ENCODE peak calls at places on chromosomes 11 and 22, in ten cellular contexts. One of them, this sample, is unnamed.

GRCh38 chr11:130420478-130421198 is 7.8 kb downstream of the ADAMTS8 start:
- DNase-seq in IMR-90: peak
- DNase-seq in Peyer's patch: no peak
- DNase-seq in transverse colon: no peak
- DNase-seq in stomach: peak
- DNase-seq in ovary: no peak
- DNase-seq in breast epithelium: no peak
- DNase-seq in endothelial cell of umbilical vein: no peak
- DNase-seq in tibial nerve: no peak
- DNase-seq in heart left ventricle: no peak
- DNase-seq in this sample: no peak

GRCh38 chr11:63761173-63761572 is 7.4 kb downstream of the ZFTA start:
- DNase-seq in ovary: no peak
- DNase-seq in IMR-90: no peak
- DNase-seq in tibial nerve: no peak
- DNase-seq in stomach: no peak
- DNase-seq in transverse colon: no peak
- DNase-seq in heart left ventricle: no peak
- DNase-seq in Peyer's patch: no peak
- DNase-seq in endothelial cell of umbilical vein: no peak
- DNase-seq in breast epithelium: no peak
- DNase-seq in this sample: no peak

GRCh38 chr22:38088723-38089473 is 4.9 kb upstream of the SLC16A8 start:
- DNase-seq in Peyer's patch: no peak
- DNase-seq in transverse colon: no peak
- DNase-seq in endothelial cell of umbilical vein: no peak
- DNase-seq in stomach: no peak
- DNase-seq in ovary: no peak
- DNase-seq in tibial nerve: no peak
- DNase-seq in IMR-90: no peak
- DNase-seq in breast epithelium: no peak
- DNase-seq in heart left ventricle: no peak
- DNase-seq in this sample: no peak

GRCh38 chr11:61332266-61332822 is 561 bp downstream of the DDB1 start:
- DNase-seq in Peyer's patch: no peak
- DNase-seq in stomach: no peak
- DNase-seq in breast epithelium: no peak
- DNase-seq in heart left ventricle: no peak
- DNase-seq in ovary: no peak
- DNase-seq in IMR-90: peak
- DNase-seq in endothelial cell of umbilical vein: peak
- DNase-seq in tibial nerve: no peak
- DNase-seq in transverse colon: no peak
- DNase-seq in this sample: no peak

GRCh38 chr22:25563757-25564319 is 637 bp upstream of the GRK3 start:
- DNase-seq in endothelial cell of umbilical vein: peak
- DNase-seq in Peyer's patch: peak
- DNase-seq in tibial nerve: peak
- DNase-seq in ovary: no peak
- DNase-seq in heart left ventricle: peak
- DNase-seq in stomach: no peak
- DNase-seq in transverse colon: peak
- DNase-seq in breast epithelium: no peak
- DNase-seq in IMR-90: peak
- DNase-seq in this sample: peak

GRCh38 chr11:95788921-95789505 is 569 bp downstream of the FAM76B start:
- DNase-seq in breast epithelium: no peak
- DNase-seq in IMR-90: peak
- DNase-seq in Peyer's patch: peak
- DNase-seq in ovary: no peak
- DNase-seq in heart left ventricle: no peak
- DNase-seq in endothelial cell of umbilical vein: peak
- DNase-seq in transverse colon: peak
- DNase-seq in tibial nerve: peak
- DNase-seq in stomach: no peak
- DNase-seq in this sample: no peak

GRCh38 chr22:29883045-29883830 is at the start of gene MTMR3:
- DNase-seq in transverse colon: peak
- DNase-seq in heart left ventricle: peak
- DNase-seq in endothelial cell of umbilical vein: peak
- DNase-seq in Peyer's patch: peak
- DNase-seq in IMR-90: peak
- DNase-seq in breast epithelium: peak
- DNase-seq in ovary: peak
- DNase-seq in stomach: peak
- DNase-seq in tibial nerve: peak
- DNase-seq in this sample: peak

GRCh38 chr11:91972665-91973266 is 251.9 kb upstream of the FAT3 start:
- DNase-seq in ovary: no peak
- DNase-seq in tibial nerve: no peak
- DNase-seq in heart left ventricle: no peak
- DNase-seq in transverse colon: no peak
- DNase-seq in endothelial cell of umbilical vein: no peak
- DNase-seq in stomach: peak
- DNase-seq in breast epithelium: no peak
- DNase-seq in IMR-90: no peak
- DNase-seq in Peyer's patch: no peak
- DNase-seq in this sample: no peak

GRCh38 chr22:32539631-32540449 is 65.2 kb downstream of the FBXO7 start:
- DNase-seq in stomach: no peak
- DNase-seq in Peyer's patch: peak
- DNase-seq in heart left ventricle: peak
- DNase-seq in ovary: no peak
- DNase-seq in breast epithelium: no peak
- DNase-seq in endothelial cell of umbilical vein: no peak
- DNase-seq in tibial nerve: no peak
- DNase-seq in IMR-90: no peak
- DNase-seq in transverse colon: peak
- DNase-seq in this sample: peak

GRCh38 chr22:28711820-28712777 is 29.5 kb downstream of the CHEK2 start:
- DNase-seq in tibial nerve: peak
- DNase-seq in stomach: no peak
- DNase-seq in IMR-90: peak
- DNase-seq in Peyer's patch: no peak
- DNase-seq in transverse colon: no peak
- DNase-seq in heart left ventricle: no peak
- DNase-seq in breast epithelium: no peak
- DNase-seq in ovary: no peak
- DNase-seq in endothelial cell of umbilical vein: peak
- DNase-seq in this sample: peak

GRCh38 chr22:44220727-44221680 is 40.3 kb downstream of the PARVG start:
- DNase-seq in ovary: no peak
- DNase-seq in tibial nerve: no peak
- DNase-seq in Peyer's patch: no peak
- DNase-seq in heart left ventricle: no peak
- DNase-seq in endothelial cell of umbilical vein: no peak
- DNase-seq in transverse colon: no peak
- DNase-seq in IMR-90: no peak
- DNase-seq in stomach: no peak
- DNase-seq in breast epithelium: no peak
- DNase-seq in this sample: no peak

GRCh38 chr11:47004595-47005033 is 68.1 kb downstream of the CSTPP1 start:
- DNase-seq in endothelial cell of umbilical vein: peak
- DNase-seq in heart left ventricle: peak
- DNase-seq in tibial nerve: peak
- DNase-seq in IMR-90: peak
- DNase-seq in Peyer's patch: peak
- DNase-seq in transverse colon: peak
- DNase-seq in ovary: peak
- DNase-seq in breast epithelium: peak
- DNase-seq in stomach: peak
- DNase-seq in this sample: peak

GRCh38 chr22:46812034-46812605 is 49.7 kb downstream of the TBC1D22A start:
- DNase-seq in tibial nerve: no peak
- DNase-seq in ovary: no peak
- DNase-seq in IMR-90: no peak
- DNase-seq in endothelial cell of umbilical vein: no peak
- DNase-seq in breast epithelium: no peak
- DNase-seq in stomach: peak
- DNase-seq in heart left ventricle: no peak
- DNase-seq in transverse colon: no peak
- DNase-seq in Peyer's patch: no peak
- DNase-seq in this sample: no peak

GRCh38 chr11:133506023-133506422 is 26.3 kb downstream of the OPCML start:
- DNase-seq in endothelial cell of umbilical vein: no peak
- DNase-seq in tibial nerve: no peak
- DNase-seq in IMR-90: no peak
- DNase-seq in Peyer's patch: no peak
- DNase-seq in stomach: no peak
- DNase-seq in heart left ventricle: no peak
- DNase-seq in transverse colon: no peak
- DNase-seq in breast epithelium: no peak
- DNase-seq in ovary: no peak
- DNase-seq in this sample: no peak

GRCh38 chr22:49211176-49211575 is 616.5 kb downstream of the BRD1 start:
- DNase-seq in transverse colon: no peak
- DNase-seq in tibial nerve: no peak
- DNase-seq in IMR-90: no peak
- DNase-seq in breast epithelium: peak
- DNase-seq in Peyer's patch: peak
- DNase-seq in stomach: no peak
- DNase-seq in heart left ventricle: peak
- DNase-seq in ovary: peak
- DNase-seq in endothelial cell of umbilical vein: no peak
- DNase-seq in this sample: no peak

GRCh38 chr22:20013382-20013871 is 3.2 kb downstream of the ARVCF start:
- DNase-seq in tibial nerve: peak
- DNase-seq in heart left ventricle: peak
- DNase-seq in transverse colon: peak
- DNase-seq in Peyer's patch: peak
- DNase-seq in IMR-90: peak
- DNase-seq in stomach: peak
- DNase-seq in endothelial cell of umbilical vein: peak
- DNase-seq in breast epithelium: no peak
- DNase-seq in ovary: peak
- DNase-seq in this sample: peak

GRCh38 chr11:66313321-66314185 is 3.3 kb downstream of the CD248 start:
- DNase-seq in transverse colon: no peak
- DNase-seq in ovary: no peak
- DNase-seq in Peyer's patch: no peak
- DNase-seq in endothelial cell of umbilical vein: no peak
- DNase-seq in heart left ventricle: no peak
- DNase-seq in stomach: no peak
- DNase-seq in IMR-90: peak
- DNase-seq in breast epithelium: no peak
- DNase-seq in tibial nerve: no peak
- DNase-seq in this sample: no peak

GRCh38 chr11:71336996-71337772 is 84.8 kb upstream of the SHANK2 start:
- DNase-seq in heart left ventricle: no peak
- DNase-seq in IMR-90: no peak
- DNase-seq in transverse colon: no peak
- DNase-seq in tibial nerve: no peak
- DNase-seq in stomach: no peak
- DNase-seq in breast epithelium: peak
- DNase-seq in ovary: no peak
- DNase-seq in endothelial cell of umbilical vein: no peak
- DNase-seq in Peyer's patch: no peak
- DNase-seq in this sample: no peak
- TF ChIP-seq POLR2A in heart left ventricle: no peak
- TF ChIP-seq POLR2A in IMR-90: no peak
- TF ChIP-seq POLR2A in transverse colon: no peak
- TF ChIP-seq POLR2A in tibial nerve: no peak
- TF ChIP-seq POLR2A in stomach: no peak
- TF ChIP-seq POLR2A in breast epithelium: no peak
- TF ChIP-seq POLR2A in ovary: no peak
- TF ChIP-seq POLR2A in endothelial cell of umbilical vein: no peak
- TF ChIP-seq POLR2A in Peyer's patch: no peak
- TF ChIP-seq POLR2A in this sample: no peak

DNA sequence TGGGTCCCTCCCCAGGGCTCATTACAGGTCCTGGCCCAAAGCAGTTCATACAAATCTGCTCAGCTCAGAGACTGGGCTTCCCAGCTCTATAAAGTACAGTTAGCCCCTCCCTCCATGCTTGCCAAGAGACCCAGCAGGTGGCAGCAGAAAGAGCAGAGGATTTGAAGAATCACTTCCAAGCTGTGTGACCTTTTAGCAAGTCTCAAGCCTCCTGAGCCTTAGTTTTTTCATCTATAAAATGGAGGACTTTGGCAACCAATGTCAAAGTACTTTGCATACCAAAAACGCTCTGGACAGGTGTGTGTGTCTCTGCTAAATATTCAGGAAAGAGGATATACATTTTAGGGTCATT is 26.6 kb downstream of the RELT start:
- DNase-seq in ovary: no peak
- DNase-seq in heart left ventricle: no peak
- DNase-seq in endothelial cell of umbilical vein: peak
- DNase-seq in transverse colon: no peak
- DNase-seq in IMR-90: no peak
- DNase-seq in breast epithelium: no peak
- DNase-seq in Peyer's patch: no peak
- DNase-seq in tibial nerve: no peak
- DNase-seq in stomach: no peak
- DNase-seq in this sample: no peak
- H3K27ac ChIP-seq in ovary: no peak
- H3K27ac ChIP-seq in heart left ventricle: no peak
- H3K27ac ChIP-seq in endothelial cell of umbilical vein: no peak
- H3K27ac ChIP-seq in transverse colon: no peak
- H3K27ac ChIP-seq in IMR-90: no peak
- H3K27ac ChIP-seq in breast epithelium: no peak
- H3K27ac ChIP-seq in Peyer's patch: no peak
- H3K27ac ChIP-seq in tibial nerve: no peak
- H3K27ac ChIP-seq in stomach: no peak
- H3K27ac ChIP-seq in this sample: no peak

GRCh38 chr11:83088965-83089364 is 17.3 kb upstream of the RAB30 start:
- DNase-seq in heart left ventricle: no peak
- DNase-seq in IMR-90: no peak
- DNase-seq in stomach: no peak
- DNase-seq in endothelial cell of umbilical vein: no peak
- DNase-seq in tibial nerve: no peak
- DNase-seq in Peyer's patch: no peak
- DNase-seq in transverse colon: no peak
- DNase-seq in breast epithelium: no peak
- DNase-seq in ovary: no peak
- DNase-seq in this sample: no peak
- TF ChIP-seq POLR2A in heart left ventricle: no peak
- TF ChIP-seq POLR2A in IMR-90: no peak
- TF ChIP-seq POLR2A in stomach: no peak
- TF ChIP-seq POLR2A in endothelial cell of umbilical vein: no peak
- TF ChIP-seq POLR2A in tibial nerve: no peak
- TF ChIP-seq POLR2A in Peyer's patch: no peak
- TF ChIP-seq POLR2A in transverse colon: no peak
- TF ChIP-seq POLR2A in breast epithelium: no peak
- TF ChIP-seq POLR2A in ovary: no peak
- TF ChIP-seq POLR2A in this sample: no peak

DNA sequence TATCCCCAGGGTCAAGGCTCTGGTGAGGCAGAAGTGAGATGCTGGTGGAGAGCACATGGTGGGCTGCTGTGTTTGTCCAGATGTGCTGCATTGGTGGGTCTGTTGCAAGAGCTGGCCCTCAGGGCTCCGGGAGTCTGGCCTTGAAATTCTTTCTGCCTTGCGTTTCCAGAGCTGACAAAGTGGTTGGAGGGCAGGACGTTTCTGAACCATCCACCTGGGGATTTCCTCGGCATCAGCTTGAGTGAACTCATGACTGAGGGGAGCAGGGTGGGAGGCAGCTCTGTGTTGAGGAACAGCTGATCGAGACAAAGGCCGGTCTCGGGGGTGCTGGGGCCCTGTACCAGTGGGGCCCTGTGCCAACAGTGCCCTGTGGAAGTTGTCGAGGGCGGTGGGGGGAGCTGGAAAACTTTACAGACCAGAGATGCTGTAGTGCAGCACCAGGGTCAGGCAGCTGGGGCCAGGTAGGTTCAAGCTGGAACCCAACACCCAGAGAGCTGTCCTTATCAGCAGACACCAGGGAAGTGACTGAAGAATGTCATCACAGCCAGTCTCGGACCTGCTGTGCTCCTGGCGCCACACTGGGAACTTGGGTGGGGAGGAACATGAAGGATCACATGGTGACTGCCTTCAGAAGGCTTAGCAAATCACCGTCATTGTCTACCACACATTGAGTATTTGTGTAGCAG is 4.9 kb downstream of the TSKU start:
- DNase-seq in heart left ventricle: no peak
- DNase-seq in endothelial cell of umbilical vein: no peak
- DNase-seq in stomach: no peak
- DNase-seq in Peyer's patch: peak
- DNase-seq in breast epithelium: peak
- DNase-seq in ovary: peak
- DNase-seq in IMR-90: peak
- DNase-seq in tibial nerve: peak
- DNase-seq in transverse colon: peak
- DNase-seq in this sample: peak
- H3K27ac ChIP-seq in heart left ventricle: no peak
- H3K27ac ChIP-seq in endothelial cell of umbilical vein: no peak
- H3K27ac ChIP-seq in stomach: peak
- H3K27ac ChIP-seq in Peyer's patch: no peak
- H3K27ac ChIP-seq in breast epithelium: peak
- H3K27ac ChIP-seq in ovary: peak
- H3K27ac ChIP-seq in IMR-90: no peak
- H3K27ac ChIP-seq in tibial nerve: peak
- H3K27ac ChIP-seq in transverse colon: peak
- H3K27ac ChIP-seq in this sample: no peak

This sample was measured in adrenal gland.